ENCODE peak calls at places on chromosome 9, in eight cellular contexts. W, T, Z, A, H, J, L and B are unnamed samples.
A peak's percentile ranks its signal among the peaks of the same experiment; 100 is the strongest.

GRCh38 chr9:64061013-64061627 is 1223.9 kb downstream of the FOXD4L5 start:
- DNase-seq in W (no peak), T (no peak), Z (no peak), A (no peak), H (no peak), J (no peak), L (no peak), B (no peak)

GRCh38 chr9:126519660-126520425 is 93.9 kb upstream of the LMX1B start:
- DNase-seq in W (no peak), T (no peak), Z (no peak), A (no peak), H (no peak), J (no peak), L (no peak), B (no peak)

GRCh38 chr9:107637421-107638420 is 148.2 kb upstream of the KLF4 start:
- DNase-seq in W (peak; percentile 95), T (peak; percentile 93), Z (peak; percentile 98), A (no peak), H (peak; percentile 82), J (peak; percentile 96), L (peak; percentile 91), B (peak; percentile 99)

GRCh38 chr9:123283048-123283408 is 14.6 kb upstream of the STRBP start:
- DNase-seq in W (no peak), T (no peak), Z (no peak), A (no peak), H (no peak), J (no peak), L (no peak), B (no peak)

GRCh38 chr9:129141066-129142041 is 30.1 kb downstream of the PTPA start:
- DNase-seq in W (peak; percentile 80), T (peak; percentile 82), Z (peak; percentile 94), A (peak; percentile 83), H (peak; percentile 65), J (peak; percentile 79), L (peak; percentile 87), B (peak; percentile 65)

GRCh38 chr9:29211681-29212589 is 1638.7 kb upstream of the C9orf72 start:
- DNase-seq in W (no peak), T (peak; percentile 85), Z (no peak), A (no peak), H (peak; percentile 20), J (no peak), L (peak; percentile 37), B (peak; percentile 45)

GRCh38 chr9:33148367-33149019 is 18.6 kb downstream of the B4GALT1 start:
- DNase-seq in W (no peak), T (no peak), Z (peak; percentile 19), A (no peak), H (no peak), J (no peak), L (no peak), B (peak; percentile 5)

GRCh38 chr9:112912636-112913035 is 22.0 kb upstream of the SLC46A2 start:
- DNase-seq in W (no peak), T (no peak), Z (no peak), A (no peak), H (no peak), J (no peak), L (no peak), B (no peak)

GRCh38 chr9:99635032-99635431 is 186.7 kb upstream of the NR4A3 start:
- DNase-seq in W (no peak), T (no peak), Z (no peak), A (no peak), H (no peak), J (no peak), L (no peak), B (no peak)

GRCh38 chr9:38179965-38180364 is 110.9 kb upstream of the SHB start:
- DNase-seq in W (no peak), T (no peak), Z (no peak), A (no peak), H (no peak), J (no peak), L (no peak), B (no peak)

GRCh38 chr9:132409828-132410528 is at the start of gene CFAP77:
- DNase-seq in W (peak; percentile 13), T (peak; percentile 66), Z (no peak), A (peak; percentile 61), H (peak; percentile 24), J (no peak), L (peak; percentile 29), B (peak; percentile 26)

GRCh38 chr9:124179196-124180071 is 78.3 kb upstream of the NEK6 start:
- DNase-seq in W (no peak), T (no peak), Z (no peak), A (no peak), H (no peak), J (no peak), L (no peak), B (no peak)

GRCh38 chr9:69580582-69580945 is 91.6 kb downstream of the APBA1 start:
- DNase-seq in W (no peak), T (no peak), Z (no peak), A (no peak), H (no peak), J (no peak), L (no peak), B (no peak)

GRCh38 chr9:114529285-114529684 is 24.0 kb upstream of the WHRN start:
- DNase-seq in W (no peak), T (no peak), Z (no peak), A (no peak), H (no peak), J (no peak), L (no peak), B (no peak)

GRCh38 chr9:80157561-80157983 is 585.8 kb downstream of the TLE4 start:
- DNase-seq in W (no peak), T (no peak), Z (no peak), A (no peak), H (no peak), J (no peak), L (no peak), B (no peak)

GRCh38 chr9:96620832-96621269 is 1.2 kb upstream of the CDC14B start:
- DNase-seq in W (no peak), T (peak; percentile 23), Z (no peak), A (peak; percentile 23), H (no peak), J (no peak), L (no peak), B (no peak)

GRCh38 chr9:32580631-32581300 is 7.8 kb upstream of the NDUFB6 start:
- DNase-seq in W (no peak), T (no peak), Z (no peak), A (peak; percentile 51), H (no peak), J (no peak), L (no peak), B (no peak)

GRCh38 chr9:107712390-107712789 is 222.8 kb upstream of the KLF4 start:
- DNase-seq in W (no peak), T (peak; percentile 31), Z (no peak), A (no peak), H (no peak), J (no peak), L (no peak), B (no peak)

GRCh38 chr9:84271887-84272556 is 68.5 kb downstream of the SLC28A3 start:
- DNase-seq in W (no peak), T (no peak), Z (no peak), A (no peak), H (no peak), J (no peak), L (no peak), B (no peak)
- TF ChIP-seq CTCF in W (no peak), T (no peak), Z (no peak), A (no peak), H (no peak), J (no peak), L (no peak), B (no peak)

GRCh38 chr9:136107155-136107952 is 11.3 kb downstream of the TMEM250 start:
- DNase-seq in W (no peak), T (no peak), Z (no peak), A (peak; percentile 38), H (peak; percentile 76), J (no peak), L (no peak), B (no peak)

GRCh38 chr9:136109351-136110081 is 9.2 kb downstream of the TMEM250 start:
- DNase-seq in W (peak; percentile 67), T (peak; percentile 94), Z (peak; percentile 97), A (peak; percentile 75), H (peak; percentile 93), J (peak; percentile 79), L (peak; percentile 94), B (peak; percentile 94)

GRCh38 chr9:136110082-136111061 is 8.3 kb downstream of the TMEM250 start:
- DNase-seq in W (no peak), T (peak; percentile 54), Z (no peak), A (no peak), H (no peak), J (no peak), L (no peak), B (no peak)

GRCh38 chr9:136108648-136109266 is 9.9 kb downstream of the TMEM250 start:
- DNase-seq in W (no peak), T (no peak), Z (no peak), A (no peak), H (no peak), J (no peak), L (no peak), B (peak; percentile 16)

DNA sequence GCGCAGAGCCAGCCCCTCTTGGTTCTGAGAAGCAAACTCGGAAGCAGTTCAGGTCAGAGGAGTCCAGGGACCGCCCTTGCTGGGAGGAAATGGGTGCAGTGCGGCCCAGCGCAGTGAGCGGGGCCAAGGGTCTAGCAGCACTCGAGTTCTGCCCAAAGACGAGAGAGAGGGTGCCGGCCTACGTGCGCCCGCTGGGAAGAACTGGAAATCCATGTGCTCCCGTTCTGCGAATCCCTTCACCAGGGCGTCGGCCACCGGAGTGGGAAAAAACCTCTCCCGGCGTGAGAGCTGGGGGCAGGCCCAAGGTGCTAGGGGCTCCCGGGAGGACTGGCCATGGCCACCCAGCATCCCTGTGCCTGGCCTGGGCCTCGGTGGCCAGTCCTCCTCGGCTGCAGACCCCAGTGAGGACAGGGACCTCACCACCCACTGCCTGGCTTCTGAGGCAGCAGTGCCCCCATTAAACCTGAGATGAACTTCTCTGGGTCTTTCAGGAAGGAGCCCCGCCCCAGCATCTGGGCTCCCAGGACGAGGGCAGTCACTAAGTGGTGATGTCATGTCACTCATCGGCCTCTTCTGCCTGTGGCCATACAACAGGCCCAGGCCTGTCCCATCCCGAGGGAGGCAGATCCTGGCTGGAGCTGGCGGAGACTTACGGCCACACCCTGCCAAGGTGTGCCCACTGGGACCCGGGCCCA is 10.6 kb downstream of the TMEM250 start:
- DNase-seq in W (no peak), T (no peak), Z (no peak), A (no peak), H (peak; percentile 78), J (no peak), L (no peak), B (no peak)
- H3K27ac ChIP-seq in W (no peak overlapping the region), T (no peak overlapping the region), Z (peak overlapping the region; percentile 81), A (no peak overlapping the region), H (peak overlapping the region; percentile 57), J (peak overlapping the region; percentile 10), L (no peak overlapping the region), B (no peak overlapping the region)

DNA sequence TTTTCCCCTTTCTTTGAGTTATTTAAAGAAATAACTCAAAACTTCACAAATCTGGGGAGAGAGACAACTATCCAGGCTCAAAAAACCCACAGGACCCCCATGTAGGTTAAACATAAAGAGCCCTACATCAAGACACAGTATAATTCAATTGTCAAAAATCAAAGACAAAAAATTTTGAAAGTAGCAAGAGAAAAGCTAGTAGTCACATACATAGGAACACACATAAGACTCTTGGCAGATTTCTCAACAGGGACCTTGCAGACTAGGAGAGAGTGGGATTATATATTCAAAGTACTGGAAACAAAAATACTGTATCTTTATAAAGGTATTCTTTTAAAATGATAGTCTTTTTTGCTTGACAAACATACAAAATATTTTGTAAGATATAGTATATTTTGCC is 296.9 kb downstream of the OSTF1 start:
- DNase-seq in W (no peak), T (no peak), Z (no peak), A (no peak), H (no peak), J (no peak), L (no peak), B (no peak)
- H3K4me3 ChIP-seq in W (no peak overlapping the region), T (no peak overlapping the region), Z (no peak overlapping the region), A (no peak overlapping the region), H (no peak overlapping the region), J (no peak overlapping the region), L (no peak overlapping the region), B (no peak overlapping the region)

GRCh38 chr9:90726215-90726614 is 75.4 kb upstream of the SYK start:
- DNase-seq in W (no peak), T (no peak), Z (no peak), A (peak; percentile 58), H (no peak), J (no peak), L (no peak), B (no peak)
- TF ChIP-seq CTCF in W (no peak), T (no peak), Z (no peak), A (peak; percentile 86), H (no peak), J (no peak), L (no peak), B (no peak)